ENCODE peak calls at places on chromosomes 1 and 21, in nine cellular contexts. B is A673; M is ovary; C is heart left ventricle; T is naive thymus-derived CD4-positive, alpha-beta T cell; S is CD8-positive, alpha-beta T cell; G is CD8-positive, alpha-beta memory T cell; H is neural progenitor cell; Q is left ventricle myocardium inferior. R is an unnamed sample. For H3K4me1, the result is how much of the 10 kb centered on the place peaks cover.

GRCh38 chr1:84164567-84165021 is 20.5 kb downstream of the PRKACB start:
- DNase-seq in B (no peak), M (no peak), C (no peak), T (no peak), S (no peak), G (no peak), H (no peak), Q (no peak), R (no peak)

GRCh38 chr1:112524251-112524650 is 15.5 kb downstream of the WNT2B start:
- DNase-seq in B (no peak), M (no peak), C (peak), T (no peak), S (no peak), G (no peak), H (peak), Q (peak), R (peak)

GRCh38 chr1:183218039-183218618 is 32.1 kb downstream of the LAMC2 start:
- DNase-seq in B (no peak), M (no peak), C (peak), T (no peak), S (no peak), G (no peak), H (no peak), Q (peak), R (no peak)

GRCh38 chr1:6185151-6185550 is 5.0 kb upstream of the CHD5 start:
- DNase-seq in B (no peak), M (no peak), C (no peak), T (no peak), S (no peak), G (no peak), H (no peak), Q (no peak), R (no peak)

GRCh38 chr1:168285419-168285790 is 4.7 kb downstream of the TBX19 start:
- DNase-seq in B (no peak), M (no peak), C (no peak), T (no peak), S (no peak), G (no peak), H (peak), Q (no peak), R (peak)

GRCh38 chr1:100862591-100862990 is 32.1 kb downstream of the EXTL2 start:
- DNase-seq in B (no peak), M (no peak), C (no peak), T (no peak), S (no peak), G (no peak), H (no peak), Q (no peak), R (no peak)

GRCh38 chr1:97245682-97246081 is 524.1 kb downstream of the PTBP2 start:
- DNase-seq in B (no peak), M (no peak), C (no peak), T (no peak), S (no peak), G (no peak), H (no peak), Q (no peak), R (no peak)

GRCh38 chr21:41321211-41321907 is 4.8 kb downstream of the FAM3B start:
- DNase-seq in B (no peak), M (no peak), C (no peak), T (peak), S (no peak), G (no peak), H (no peak), Q (no peak), R (peak)

GRCh38 chr1:116869611-116870010 is 40.1 kb upstream of the PTGFRN start:
- DNase-seq in B (no peak), M (no peak), C (no peak), T (no peak), S (no peak), G (no peak), H (no peak), Q (no peak), R (no peak)

GRCh38 chr1:226723640-226724532 is 15.2 kb downstream of the ITPKB start:
- DNase-seq in B (peak), M (peak), C (peak), T (peak), S (no peak), G (no peak), H (peak), Q (no peak), R (no peak)

GRCh38 chr1:38613996-38614395 is 245.6 kb downstream of the RRAGC start:
- DNase-seq in B (no peak), M (no peak), C (peak), T (no peak), S (no peak), G (no peak), H (peak), Q (peak), R (no peak)

GRCh38 chr1:169941982-169942830 is 48.5 kb upstream of the SCYL3 start:
- DNase-seq in B (no peak), M (no peak), C (no peak), T (no peak), S (no peak), G (no peak), H (no peak), Q (no peak), R (no peak)

GRCh38 chr1:245715291-245715701 is 560.5 kb downstream of the KIF26B start:
- DNase-seq in B (no peak), M (no peak), C (no peak), T (no peak), S (no peak), G (no peak), H (no peak), Q (no peak), R (no peak)

GRCh38 chr1:111369645-111370044 is 57.9 kb downstream of the OVGP1 start:
- DNase-seq in B (no peak), M (no peak), C (no peak), T (no peak), S (no peak), G (no peak), H (no peak), Q (no peak), R (peak)

GRCh38 chr1:1318131-1318652 is 6.3 kb downstream of the INTS11 start:
- DNase-seq in B (peak), M (peak), C (peak), T (no peak), S (no peak), G (no peak), H (no peak), Q (peak), R (peak)

GRCh38 chr1:176691251-176692228 is 228.6 kb downstream of the PAPPA2 start:
- DNase-seq in B (peak), M (no peak), C (peak), T (no peak), S (no peak), G (no peak), H (peak), Q (no peak), R (peak)

GRCh38 chr1:244326757-244327156 is 125.0 kb downstream of the ADSS2 start:
- DNase-seq in B (no peak), M (no peak), C (no peak), T (no peak), S (no peak), G (no peak), H (no peak), Q (no peak), R (no peak)
- H3K4me1 ChIP-seq in B (under half), M (under half), C (under half), T (under half), S (under half), G (under half), H (under half), Q (under half), R (under half)

DNA sequence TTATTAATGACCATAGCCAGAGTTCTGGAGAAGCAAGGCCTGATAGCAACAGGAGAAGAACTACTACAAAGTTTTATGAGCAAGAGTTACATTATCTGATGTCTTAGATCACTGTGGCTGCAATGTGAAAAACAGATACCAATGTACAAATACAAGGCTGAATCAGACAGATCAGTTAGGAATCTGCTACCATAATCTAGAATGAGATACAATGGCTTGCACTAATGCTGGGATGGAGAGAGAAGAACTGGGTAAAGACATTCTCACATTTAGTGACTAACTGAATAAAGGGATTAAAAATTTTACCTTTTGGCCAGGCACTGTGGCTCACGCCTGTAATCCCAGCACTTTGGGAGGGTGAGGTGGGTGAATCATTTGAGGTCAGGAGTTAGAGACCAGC is 41.3 kb downstream of the ARID4B start:
- DNase-seq in B (no peak), M (no peak), C (no peak), T (no peak), S (no peak), G (no peak), H (no peak), Q (no peak), R (no peak)
- H3K4me1 ChIP-seq in B (under half), M (under half), C (under half), T (under half), S (under half), G (under half), H (under half), Q (half or more), R (half or more)

GRCh38 chr1:178166625-178167024 is 72.7 kb downstream of the RASAL2 start:
- DNase-seq in B (no peak), M (no peak), C (no peak), T (no peak), S (no peak), G (no peak), H (no peak), Q (no peak), R (no peak)
- H3K4me1 ChIP-seq in B (under half), M (under half), C (under half), T (under half), S (under half), G (under half), H (under half), Q (half or more), R (under half)

GRCh38 chr1:71023515-71023914 is 24.1 kb downstream of the PTGER3 start:
- DNase-seq in B (no peak), M (no peak), C (no peak), T (no peak), S (no peak), G (no peak), H (no peak), Q (no peak), R (no peak)

GRCh38 chr1:71028981-71029380 is 18.6 kb downstream of the PTGER3 start:
- DNase-seq in B (peak), M (no peak), C (no peak), T (no peak), S (no peak), G (no peak), H (no peak), Q (no peak), R (no peak)

GRCh38 chr1:71030021-71030420 is 17.6 kb downstream of the PTGER3 start:
- DNase-seq in B (no peak), M (no peak), C (no peak), T (no peak), S (no peak), G (no peak), H (no peak), Q (no peak), R (no peak)

GRCh38 chr1:71027991-71028390 is 19.6 kb downstream of the PTGER3 start:
- DNase-seq in B (no peak), M (no peak), C (no peak), T (no peak), S (no peak), G (no peak), H (no peak), Q (no peak), R (no peak)

GRCh38 chr1:71026093-71026492 is 21.5 kb downstream of the PTGER3 start:
- DNase-seq in B (no peak), M (no peak), C (no peak), T (no peak), S (no peak), G (no peak), H (no peak), Q (no peak), R (no peak)
- H3K4me1 ChIP-seq in B (half or more), M (under half), C (under half), T (under half), S (under half), G (under half), H (under half), Q (under half), R (under half)

GRCh38 chr1:201192478-201192804 is 1.8 kb downstream of the IGFN1 start:
- DNase-seq in B (no peak), M (peak), C (no peak), T (no peak), S (no peak), G (no peak), H (no peak), Q (no peak), R (no peak)
- H3K4me1 ChIP-seq in B (under half), M (under half), C (under half), T (under half), S (under half), G (under half), H (under half), Q (under half), R (under half)

GRCh38 chr1:42684139-42684538 is 1.9 kb downstream of the YBX1 start:
- DNase-seq in B (peak), M (no peak), C (no peak), T (no peak), S (no peak), G (no peak), H (peak), Q (no peak), R (no peak)
- H3K4me1 ChIP-seq in B (under half), M (under half), C (under half), T (half or more), S (half or more), G (half or more), H (under half), Q (half or more), R (half or more)

DNA sequence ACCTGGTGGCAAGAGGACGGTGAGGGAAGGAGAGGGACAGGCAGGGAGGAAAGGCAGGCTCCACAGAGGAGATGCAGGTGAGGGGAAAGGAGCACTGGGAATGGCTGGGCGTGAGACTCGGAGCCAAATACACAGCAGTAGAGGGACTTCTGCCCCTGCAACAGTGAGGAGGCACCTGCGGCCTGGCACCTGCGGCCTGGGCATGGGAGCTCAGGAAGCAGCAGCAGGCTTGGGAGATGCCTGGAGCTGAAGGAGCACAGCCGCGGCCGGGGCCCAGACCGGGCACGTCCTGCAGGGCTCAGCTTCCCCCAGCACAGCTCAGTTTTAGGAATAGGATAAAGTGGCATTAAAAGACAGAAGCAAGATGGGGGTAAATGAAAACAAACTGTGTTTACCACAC is 20.9 kb upstream of the TSPEAR start:
- DNase-seq in B (no peak), M (no peak), C (no peak), T (no peak), S (no peak), G (no peak), H (no peak), Q (no peak), R (no peak)
- H3K4me1 ChIP-seq in B (under half), M (under half), C (under half), T (under half), S (under half), G (under half), H (under half), Q (under half), R (under half)

GRCh38 chr1:202562443-202563060 is 147.7 kb downstream of the SYT2 start:
- DNase-seq in B (no peak), M (no peak), C (no peak), T (no peak), S (no peak), G (no peak), H (no peak), Q (no peak), R (no peak)
- H3K4me1 ChIP-seq in B (under half), M (under half), C (under half), T (under half), S (under half), G (under half), H (under half), Q (half or more), R (under half)

GRCh38 chr1:156668801-156669637 is 8.2 kb downstream of the NES start:
- DNase-seq in B (no peak), M (no peak), C (no peak), T (no peak), S (no peak), G (no peak), H (peak), Q (no peak), R (no peak)
- H3K4me1 ChIP-seq in B (under half), M (under half), C (half or more), T (under half), S (under half), G (under half), H (half or more), Q (half or more), R (under half)